ENCODE peak calls at places on chromosomes 11 and 22, in five cellular contexts. B is esophagus muscularis mucosa, E is transverse colon, S is GM12878, O is SK-N-SH. X is an unnamed sample.

GRCh38 chr11:127994736-127995135 is 592.6 kb downstream of the ETS1 start:
- DNase-seq in B (no peak), E (no peak), S (no peak), O (no peak), X (no peak)

GRCh38 chr11:109033627-109034340 is 368.9 kb downstream of the DDX10 start:
- DNase-seq in B (peak), E (no peak), S (no peak), O (no peak), X (no peak)

GRCh38 chr11:115660072-115660805 is 156.0 kb upstream of the CADM1 start:
- DNase-seq in B (no peak), E (no peak), S (no peak), O (no peak), X (no peak)

GRCh38 chr11:69339916-69340565 is 46.1 kb downstream of the MYEOV start:
- DNase-seq in B (peak), E (no peak), S (no peak), O (no peak), X (peak)

GRCh38 chr22:36081023-36081431 is 52.4 kb upstream of the RBFOX2 start:
- DNase-seq in B (no peak), E (peak), S (no peak), O (no peak), X (no peak)

GRCh38 chr22:19661156-19661555 is 53.1 kb upstream of the SEPTIN5 start:
- DNase-seq in B (no peak), E (no peak), S (no peak), O (no peak), X (no peak)

GRCh38 chr11:86459682-86460460 is 85.2 kb downstream of the CCDC81 start:
- DNase-seq in B (no peak), E (no peak), S (no peak), O (peak), X (peak)

GRCh38 chr11:6703247-6704063 is 20.3 kb upstream of the MRPL17 start:
- DNase-seq in B (no peak), E (peak), S (no peak), O (peak), X (peak)

GRCh38 chr11:116725434-116726221 is 47.2 kb downstream of the BUD13 start:
- DNase-seq in B (no peak), E (no peak), S (no peak), O (no peak), X (no peak)

GRCh38 chr11:15053201-15053685 is 20.1 kb upstream of the CALCB start:
- DNase-seq in B (no peak), E (no peak), S (no peak), O (no peak), X (no peak)

GRCh38 chr11:100887659-100888058 is 200.6 kb downstream of the ARHGAP42 start:
- DNase-seq in B (no peak), E (no peak), S (no peak), O (no peak), X (no peak)

GRCh38 chr22:37212174-37212906 is at the start of gene SSTR3:
- DNase-seq in B (no peak), E (no peak), S (no peak), O (peak), X (no peak)

GRCh38 chr11:124758355-124759267 is 3.5 kb downstream of the ESAM start:
- DNase-seq in B (peak), E (peak), S (no peak), O (peak), X (peak)

GRCh38 chr11:3217751-3218482 is 696 bp downstream of the MRGPRG start:
- DNase-seq in B (no peak), E (peak), S (no peak), O (peak), X (no peak)

GRCh38 chr11:58573451-58574104 is 2.1 kb downstream of the LPXN start:
- DNase-seq in B (peak), E (no peak), S (no peak), O (no peak), X (no peak)

GRCh38 chr22:45548991-45549736 is 46.5 kb downstream of the FBLN1 start:
- DNase-seq in B (peak), E (peak), S (no peak), O (no peak), X (peak)

GRCh38 chr11:124467376-124468061 is 22.0 kb upstream of the OR8B8 start:
- DNase-seq in B (no peak), E (no peak), S (no peak), O (no peak), X (no peak)

GRCh38 chr22:50641696-50642607 is 14.0 kb upstream of the ARSA start:
- DNase-seq in B (no peak), E (no peak), S (no peak), O (no peak), X (no peak)

GRCh38 chr22:39176673-39177455 is 24.4 kb upstream of the CBX7 start:
- DNase-seq in B (no peak), E (no peak), S (no peak), O (no peak), X (no peak)

GRCh38 chr22:48739348-48740085 is 1088.2 kb downstream of the BRD1 start:
- DNase-seq in B (no peak), E (no peak), S (no peak), O (no peak), X (no peak)

GRCh38 chr11:2202900-2203439 is 31.4 kb upstream of the TH start:
- DNase-seq in B (no peak), E (no peak), S (no peak), O (peak), X (no peak)

GRCh38 chr11:14435717-14436116 is 63.9 kb downstream of the COPB1 start:
- DNase-seq in B (no peak), E (no peak), S (no peak), O (no peak), X (no peak)

GRCh38 chr11:126282361-126282741 is 542 bp upstream of the TIRAP start:
- DNase-seq in B (no peak), E (peak), S (no peak), O (peak), X (peak)

GRCh38 chr11:123616505-123617198 is 37.8 kb downstream of the SCN3B start:
- DNase-seq in B (no peak), E (peak), S (no peak), O (peak), X (no peak)

GRCh38 chr11:23976369-23976768 is 520.5 kb upstream of the LUZP2 start:
- DNase-seq in B (no peak), E (no peak), S (no peak), O (no peak), X (no peak)

GRCh38 chr22:25013634-25014033 is 61.1 kb downstream of the KIAA1671 start:
- DNase-seq in B (no peak), E (peak), S (no peak), O (no peak), X (no peak)

GRCh38 chr11:131511794-131512193 is 141.4 kb downstream of the NTM start:
- DNase-seq in B (no peak), E (peak), S (no peak), O (peak), X (peak)

GRCh38 chr22:23970201-23970641 is 3.5 kb downstream of the DDTL start:
- DNase-seq in B (peak), E (no peak), S (no peak), O (no peak), X (no peak)

GRCh38 chr11:108405706-108406105 is 61.6 kb downstream of the C11orf65 start:
- DNase-seq in B (no peak), E (no peak), S (no peak), O (no peak), X (no peak)

GRCh38 chr22:18112440-18112839 is 1.8 kb downstream of the TUBA8 start:
- DNase-seq in B (no peak), E (no peak), S (no peak), O (no peak), X (no peak)

GRCh38 chr11:99568808-99569207 is 548.1 kb downstream of the CNTN5 start:
- DNase-seq in B (no peak), E (no peak), S (no peak), O (no peak), X (no peak)

GRCh38 chr22:37638351-37639069 is 959 bp upstream of the SH3BP1 start:
- DNase-seq in B (no peak), E (peak), S (no peak), O (no peak), X (peak)

GRCh38 chr22:46607483-46608114 is 12.6 kb upstream of the GRAMD4 start:
- DNase-seq in B (no peak), E (no peak), S (no peak), O (no peak), X (no peak)

GRCh38 chr22:46606886-46607285 is 13.3 kb upstream of the GRAMD4 start:
- DNase-seq in B (no peak), E (no peak), S (no peak), O (no peak), X (no peak)

GRCh38 chr22:46605117-46605516 is 15.1 kb upstream of the GRAMD4 start:
- DNase-seq in B (no peak), E (no peak), S (no peak), O (no peak), X (no peak)

GRCh38 chr22:46602025-46602424 is 18.2 kb upstream of the GRAMD4 start:
- DNase-seq in B (no peak), E (no peak), S (no peak), O (no peak), X (no peak)

GRCh38 chr22:46604306-46604690 is 15.9 kb upstream of the GRAMD4 start:
- DNase-seq in B (no peak), E (peak), S (peak), O (no peak), X (no peak)
- TF ChIP-seq EP300 in B (no peak), E (peak), S (peak), O (no peak), X (no peak)

DNA sequence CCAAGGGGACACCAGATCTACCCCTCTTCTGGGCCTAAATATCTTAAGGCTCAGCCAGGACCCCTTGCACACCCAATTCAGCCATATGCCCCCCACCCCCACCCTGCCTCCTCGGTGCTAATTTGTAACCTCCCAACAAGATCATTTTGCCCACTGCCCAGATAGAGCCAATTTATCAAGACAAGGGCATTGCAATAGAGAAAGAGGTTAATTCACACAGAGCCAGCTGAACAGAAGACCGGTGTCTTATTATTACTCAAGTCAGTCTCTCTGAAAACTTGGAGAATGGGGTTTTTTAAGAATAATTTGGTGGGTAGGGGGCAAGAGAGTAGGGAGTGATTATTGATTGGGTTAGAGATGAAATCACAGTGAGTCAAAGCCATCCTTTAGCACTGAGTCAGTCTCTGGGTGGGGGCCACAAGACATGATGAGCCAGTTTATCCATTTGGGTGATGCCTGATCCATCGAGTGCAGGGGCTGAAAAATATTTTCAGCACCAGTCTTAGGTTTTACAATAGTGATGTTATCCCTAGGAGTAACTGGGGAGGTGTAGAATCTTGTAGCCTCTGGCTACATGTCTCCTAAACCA is 9.9 kb upstream of the CAPN5 start:
- DNase-seq in B (no peak), E (no peak), S (no peak), O (no peak), X (no peak)
- TF ChIP-seq EP300 in B (no peak), E (no peak), S (no peak), O (no peak), X (no peak)

GRCh38 chr11:72685560-72686480 is 11.6 kb upstream of the PDE2A start:
- DNase-seq in B (peak), E (peak), S (no peak), O (peak), X (no peak)

GRCh38 chr11:72687326-72687725 is 13.1 kb upstream of the PDE2A start:
- DNase-seq in B (no peak), E (no peak), S (no peak), O (no peak), X (no peak)

GRCh38 chr11:72688929-72689328 is 14.7 kb upstream of the PDE2A start:
- DNase-seq in B (no peak), E (no peak), S (no peak), O (no peak), X (no peak)

GRCh38 chr11:72686639-72687215 is 12.5 kb upstream of the PDE2A start:
- DNase-seq in B (no peak), E (no peak), S (no peak), O (no peak), X (no peak)

DNA sequence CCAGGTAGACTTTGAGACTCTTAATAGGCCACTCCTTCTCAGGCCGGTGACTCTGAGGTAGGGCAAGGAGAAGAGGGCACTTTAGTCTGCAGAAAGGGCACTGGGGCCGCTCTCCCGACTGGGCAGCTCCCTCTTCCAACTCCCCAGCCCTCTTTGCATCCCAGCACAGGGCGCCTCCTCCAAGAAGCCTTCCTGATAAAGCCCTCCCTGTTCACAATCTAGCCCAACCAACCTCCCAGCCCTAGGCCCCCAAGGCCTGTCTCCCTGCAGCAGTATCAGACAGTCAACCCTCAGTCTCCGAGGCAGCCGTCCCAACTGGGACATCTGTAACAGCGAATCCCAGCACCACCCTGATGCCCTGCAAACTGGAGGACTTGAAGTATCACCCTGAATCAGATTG is 14.3 kb upstream of the PDE2A start:
- DNase-seq in B (no peak), E (no peak), S (no peak), O (no peak), X (no peak)
- TF ChIP-seq EP300 in B (no peak), E (no peak), S (no peak), O (no peak), X (no peak)

DNA sequence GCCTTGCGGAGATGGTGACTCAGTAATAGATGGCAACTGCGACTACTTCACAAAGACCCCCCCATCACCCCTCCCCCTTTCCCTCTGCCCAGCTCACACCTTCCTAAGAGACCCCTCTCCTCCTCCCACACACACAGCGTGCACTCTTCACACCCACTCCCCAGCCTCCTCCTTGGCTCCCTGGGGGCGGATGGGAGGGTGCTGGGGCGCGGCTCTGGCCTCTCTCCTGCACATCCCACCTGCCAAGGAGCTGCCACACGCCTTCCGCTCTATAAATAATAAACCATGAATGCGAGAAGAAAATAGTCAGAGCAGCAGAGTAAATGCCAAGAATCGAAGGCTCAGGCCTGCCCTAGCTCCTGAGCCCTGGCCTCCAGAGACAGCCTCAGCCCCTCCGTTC is 4.5 kb downstream of the P2RX3 start:
- DNase-seq in B (no peak), E (no peak), S (no peak), O (no peak), X (no peak)
- TF ChIP-seq EP300 in B (no peak), E (no peak), S (no peak), O (no peak), X (no peak)

DNA sequence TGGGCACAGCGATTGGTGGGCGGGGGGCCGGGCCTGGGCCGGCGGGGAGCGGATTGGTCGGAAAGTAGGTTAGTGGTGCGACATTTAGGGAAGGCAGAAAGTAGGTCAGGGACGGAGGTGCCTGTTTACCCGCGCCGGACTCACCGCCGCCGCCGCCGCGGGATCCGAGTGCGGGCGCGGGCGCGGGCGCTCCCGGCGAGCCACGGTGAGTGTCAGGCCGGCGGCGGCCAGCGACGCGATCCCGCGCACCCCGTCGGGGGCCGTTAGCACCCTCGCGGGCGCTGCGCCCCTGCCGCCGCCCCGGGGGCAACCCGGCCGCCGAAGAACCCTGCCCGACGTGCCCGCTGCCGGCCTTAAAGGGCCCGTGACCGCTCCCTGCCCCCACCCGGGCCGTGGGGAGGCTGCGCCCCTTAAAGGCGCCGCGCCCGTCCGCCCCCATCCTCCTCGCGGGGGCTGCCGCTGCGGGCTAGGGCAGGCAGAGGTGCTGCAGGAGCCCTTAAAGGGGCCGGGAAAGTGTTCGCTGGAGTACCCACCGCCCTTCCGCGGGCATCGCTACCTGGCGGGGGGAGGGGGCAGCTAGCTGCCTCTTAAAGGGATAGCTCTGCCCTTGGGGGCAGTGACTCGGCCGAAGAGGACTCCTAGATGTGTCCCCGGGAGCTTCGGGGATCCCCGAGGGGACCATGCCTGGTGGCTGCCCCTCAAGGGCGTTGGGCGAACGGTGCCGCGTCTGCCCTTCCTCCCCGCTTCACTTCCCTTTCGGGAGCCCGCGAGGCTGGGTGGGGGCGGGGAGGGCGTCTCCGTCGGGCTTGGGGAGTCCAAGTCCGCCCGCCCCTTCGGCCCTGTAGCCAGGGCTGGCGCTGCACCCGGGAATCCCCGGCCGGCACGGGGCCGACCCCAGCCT is at the start of gene BMAL1:
- DNase-seq in B (peak), E (peak), S (no peak), O (peak), X (peak)
- TF ChIP-seq EP300 in B (no peak), E (no peak), S (no peak), O (no peak), X (no peak)

GRCh38 chr22:31491218-31491962 is 1.7 kb upstream of the EIF4ENIF1 start:
- DNase-seq in B (no peak), E (no peak), S (no peak), O (no peak), X (no peak)

GRCh38 chr22:31490496-31490925 is 869 bp upstream of the EIF4ENIF1 start:
- DNase-seq in B (peak), E (peak), S (peak), O (peak), X (peak)

GRCh38 chr22:31488988-31489617 is 539 bp downstream of the EIF4ENIF1 start:
- DNase-seq in B (no peak), E (peak), S (no peak), O (peak), X (peak)

GRCh38 chr22:31488346-31488883 is 1.2 kb downstream of the EIF4ENIF1 start:
- DNase-seq in B (no peak), E (no peak), S (no peak), O (no peak), X (no peak)

GRCh38 chr22:31489632-31490495 is at the start of gene EIF4ENIF1:
- DNase-seq in B (peak), E (peak), S (no peak), O (peak), X (peak)
- TF ChIP-seq EP300 in B (no peak), E (no peak), S (no peak), O (no peak), X (peak)